ENCODE peak calls at places on chromosomes 4 and X, in ten cellular contexts. Z, V, T, J, N, O, W, H, Q and D are unnamed samples.
A peak's percentile ranks its signal among the peaks of the same experiment; 100 is the strongest.

GRCh38 chr4:8431553-8431952 is 9.0 kb downstream of the ACOX3 start:
- DNase-seq in Z (no peak), V (no peak), T (no peak), J (no peak), N (no peak), O (no peak), W (no peak), H (no peak), Q (no peak), D (no peak)

GRCh38 chrX:7334253-7334935 is 186.4 kb upstream of the PUDP start:
- DNase-seq in Z (no peak), V (no peak), T (no peak), J (no peak), N (no peak), O (no peak), W (peak; percentile 80), H (no peak), Q (peak; percentile 17), D (no peak)

GRCh38 chr4:109701566-109702399 is 1.5 kb downstream of the CASP6 start:
- DNase-seq in Z (peak; percentile 43), V (no peak), T (peak; percentile 61), J (peak; percentile 8), N (no peak), O (no peak), W (no peak), H (no peak), Q (no peak), D (no peak)

GRCh38 chrX:63889001-63889400 is 104.0 kb upstream of the ARHGEF9 start:
- DNase-seq in Z (no peak), V (no peak), T (no peak), J (no peak), N (no peak), O (no peak), W (peak; percentile 74), H (no peak), Q (no peak), D (no peak)

GRCh38 chrX:150770623-150771022 is 77.4 kb downstream of the MTMR1 start:
- DNase-seq in Z (no peak), V (no peak), T (no peak), J (no peak), N (no peak), O (no peak), W (no peak), H (no peak), Q (no peak), D (no peak)

GRCh38 chr4:73189274-73189810 is 69.3 kb downstream of the ANKRD17 start:
- DNase-seq in Z (no peak), V (no peak), T (no peak), J (no peak), N (no peak), O (no peak), W (no peak), H (no peak), Q (no peak), D (no peak)

GRCh38 chrX:10900585-10901289 is 210.4 kb upstream of the HCCS start:
- DNase-seq in Z (no peak), V (no peak), T (peak; percentile 23), J (no peak), N (no peak), O (no peak), W (peak; percentile 78), H (no peak), Q (peak; percentile 7), D (no peak)

GRCh38 chrX:71992711-71993110 is 82.1 kb downstream of the NHSL2 start:
- DNase-seq in Z (no peak), V (no peak), T (no peak), J (peak; percentile 8), N (no peak), O (peak; percentile 47), W (no peak), H (no peak), Q (no peak), D (peak; percentile 27)

GRCh38 chr4:12579172-12579571 is 905.0 kb downstream of the RAB28 start:
- DNase-seq in Z (no peak), V (no peak), T (no peak), J (no peak), N (no peak), O (no peak), W (no peak), H (no peak), Q (no peak), D (no peak)

GRCh38 chr4:3082915-3083515 is 8.5 kb downstream of the HTT start:
- DNase-seq in Z (no peak), V (no peak), T (no peak), J (no peak), N (no peak), O (no peak), W (no peak), H (no peak), Q (no peak), D (no peak)

GRCh38 chrX:23334871-23335599 is 386 bp downstream of the PTCHD1 start:
- DNase-seq in Z (peak; percentile 70), V (no peak), T (peak; percentile 27), J (no peak), N (no peak), O (no peak), W (no peak), H (no peak), Q (peak; percentile 3), D (no peak)

GRCh38 chr4:137819964-137820383 is 287.7 kb upstream of the PCDH18 start:
- DNase-seq in Z (peak; percentile 3), V (no peak), T (peak; percentile 71), J (no peak), N (no peak), O (no peak), W (peak; percentile 49), H (no peak), Q (peak; percentile 29), D (no peak)

GRCh38 chrX:38804481-38805293 is 3.4 kb downstream of the MID1IP1 start:
- DNase-seq in Z (peak; percentile 83), V (no peak), T (peak; percentile 32), J (peak; percentile 49), N (no peak), O (peak; percentile 8), W (peak; percentile 59), H (no peak), Q (peak; percentile 23), D (peak; percentile 32)

GRCh38 chrX:47992093-47992375 is 11.8 kb downstream of the ZNF182 start:
- DNase-seq in Z (no peak), V (no peak), T (no peak), J (no peak), N (no peak), O (no peak), W (peak; percentile 48), H (no peak), Q (no peak), D (no peak)

GRCh38 chr4:141046255-141046654 is 87.0 kb downstream of the RNF150 start:
- DNase-seq in Z (no peak), V (no peak), T (peak; percentile 32), J (no peak), N (no peak), O (no peak), W (peak; percentile 92), H (no peak), Q (peak; percentile 87), D (no peak)

GRCh38 chr4:80196259-80197131 is 808 bp upstream of the PRDM8 start:
- DNase-seq in Z (no peak), V (no peak), T (no peak), J (no peak), N (no peak), O (no peak), W (no peak), H (no peak), Q (no peak), D (no peak)

GRCh38 chr4:149870008-149870407 is 54.4 kb upstream of the IQCM start:
- DNase-seq in Z (no peak), V (no peak), T (no peak), J (no peak), N (no peak), O (no peak), W (no peak), H (no peak), Q (no peak), D (no peak)

GRCh38 chr4:75995727-75996126 is 5.0 kb upstream of the SDAD1 start:
- DNase-seq in Z (peak; percentile 6), V (peak; percentile 10), T (peak; percentile 78), J (no peak), N (no peak), O (no peak), W (peak; percentile 38), H (no peak), Q (peak; percentile 53), D (no peak)

GRCh38 chrX:108601276-108601675 is 135.1 kb downstream of the IRS4 start:
- DNase-seq in Z (no peak), V (no peak), T (no peak), J (no peak), N (no peak), O (no peak), W (peak; percentile 5), H (no peak), Q (no peak), D (no peak)

GRCh38 chr4:101790521-101791188 is at the start of gene BANK1:
- DNase-seq in Z (no peak), V (peak; percentile 75), T (peak; percentile 64), J (peak; percentile 49), N (no peak), O (no peak), W (peak; percentile 37), H (peak; percentile 20), Q (peak; percentile 29), D (peak; percentile 42)

GRCh38 chr4:110510955-110511544 is 35.1 kb downstream of the ENPEP start:
- DNase-seq in Z (peak; percentile 19), V (no peak), T (peak; percentile 72), J (no peak), N (no peak), O (no peak), W (peak; percentile 57), H (no peak), Q (peak; percentile 54), D (no peak)

GRCh38 chr4:14871676-14872430 is 130.4 kb upstream of the CPEB2 start:
- DNase-seq in Z (peak; percentile 29), V (no peak), T (no peak), J (no peak), N (peak; percentile 12), O (peak; percentile 15), W (peak; percentile 10), H (no peak), Q (no peak), D (no peak)

GRCh38 chr4:94648699-94649098 is 109.1 kb upstream of the BMPR1B start:
- DNase-seq in Z (no peak), V (no peak), T (no peak), J (no peak), N (no peak), O (no peak), W (no peak), H (no peak), Q (no peak), D (no peak)

GRCh38 chr4:138487217-138487616 is 245.1 kb upstream of the SLC7A11 start:
- DNase-seq in Z (no peak), V (no peak), T (no peak), J (no peak), N (no peak), O (no peak), W (no peak), H (no peak), Q (no peak), D (no peak)

GRCh38 chr4:161762796-161763195 is 401.0 kb downstream of the FSTL5 start:
- DNase-seq in Z (no peak), V (no peak), T (no peak), J (no peak), N (no peak), O (no peak), W (peak; percentile 54), H (no peak), Q (no peak), D (no peak)

GRCh38 chr4:636628-636950 is 11.2 kb downstream of the PDE6B start:
- DNase-seq in Z (no peak), V (no peak), T (no peak), J (no peak), N (no peak), O (no peak), W (no peak), H (no peak), Q (no peak), D (no peak)

GRCh38 chr4:3427134-3427476 is 14.7 kb upstream of the HGFAC start:
- DNase-seq in Z (no peak), V (no peak), T (no peak), J (no peak), N (no peak), O (no peak), W (no peak), H (no peak), Q (no peak), D (no peak)

GRCh38 chrX:40171513-40172168 is 73.9 kb upstream of the BCOR start:
- DNase-seq in Z (no peak), V (no peak), T (peak; percentile 71), J (peak; percentile 42), N (peak; percentile 30), O (peak; percentile 25), W (peak; percentile 44), H (no peak), Q (peak; percentile 39), D (no peak)